ENCODE peak calls at places on chromosomes 3 and 15, in seven cellular contexts. G is colonic mucosa, I is uterus, V is IMR-90, T is mammary epithelial cell, Q is progenitor cell of endocrine pancreas, F is GM20000. B is an unnamed sample.
A peak's percentile ranks its signal among the peaks of the same experiment; 100 is the strongest.

GRCh38 chr15:65182538-65182937 is 2.6 kb downstream of the CLPX start:
- DNase-seq in G (no peak), I (no peak), V (no peak), T (no peak), Q (no peak), F (peak; percentile 24), B (no peak)

GRCh38 chr15:95857758-95858157 is 472.7 kb upstream of the NR2F2 start:
- DNase-seq in G (no peak), I (no peak), V (no peak), T (no peak), Q (no peak), F (no peak), B (no peak)

GRCh38 chr3:177483182-177483967 is 286.1 kb upstream of the TBL1XR1 start:
- DNase-seq in G (no peak), I (no peak), V (no peak), T (peak; percentile 91), Q (no peak), F (no peak), B (peak; percentile 4)

GRCh38 chr3:46087871-46088270 is 60.6 kb upstream of the XCR1 start:
- DNase-seq in G (no peak), I (no peak), V (peak; percentile 41), T (no peak), Q (no peak), F (peak; percentile 24), B (peak; percentile 23)

GRCh38 chr3:14625443-14625842 is 26.1 kb upstream of the CCDC174 start:
- DNase-seq in G (no peak), I (no peak), V (no peak), T (no peak), Q (no peak), F (no peak), B (no peak)

GRCh38 chr15:90037510-90037860 is 36.4 kb downstream of the ZNF710 start:
- DNase-seq in G (no peak), I (peak; percentile 9), V (peak; percentile 78), T (no peak), Q (no peak), F (no peak), B (no peak)

GRCh38 chr15:68982002-68982401 is 32.5 kb upstream of the NOX5 start:
- DNase-seq in G (no peak), I (no peak), V (no peak), T (no peak), Q (no peak), F (no peak), B (no peak)

GRCh38 chr3:54079314-54079713 is 43.0 kb upstream of the CACNA2D3 start:
- DNase-seq in G (no peak), I (no peak), V (no peak), T (no peak), Q (no peak), F (no peak), B (no peak)

GRCh38 chr3:38556640-38557358 is 60.7 kb downstream of the EXOG start:
- DNase-seq in G (no peak), I (no peak), V (no peak), T (no peak), Q (no peak), F (no peak), B (no peak)

GRCh38 chr3:34863485-34863884 is 775.8 kb upstream of the ARPP21 start:
- DNase-seq in G (no peak), I (no peak), V (no peak), T (no peak), Q (no peak), F (no peak), B (no peak)

GRCh38 chr15:63396546-63396939 is 14.9 kb upstream of the CA12 start:
- DNase-seq in G (peak; percentile 67), I (no peak), V (peak; percentile 24), T (no peak), Q (no peak), F (no peak), B (no peak)

GRCh38 chr15:40414816-40415215 is 9.2 kb downstream of the IVD start:
- DNase-seq in G (no peak), I (no peak), V (no peak), T (no peak), Q (no peak), F (no peak), B (no peak)

GRCh38 chr3:50316657-50317242 is 5.8 kb downstream of the HYAL2 start:
- DNase-seq in G (peak; percentile 92), I (peak; percentile 60), V (peak; percentile 28), T (peak; percentile 99), Q (no peak), F (no peak), B (peak; percentile 80)

GRCh38 chr3:53860196-53860595 is 13.8 kb downstream of the IL17RB start:
- DNase-seq in G (no peak), I (no peak), V (no peak), T (no peak), Q (no peak), F (no peak), B (no peak)

GRCh38 chr3:52800079-52800478 is 5.5 kb downstream of the ITIH3 start:
- DNase-seq in G (no peak), I (no peak), V (no peak), T (no peak), Q (no peak), F (no peak), B (no peak)

GRCh38 chr3:40971191-40972168 is 227.8 kb upstream of the CTNNB1 start:
- DNase-seq in G (peak; percentile 76), I (peak; percentile 92), V (peak; percentile 86), T (peak; percentile 99), Q (no peak), F (peak; percentile 78), B (peak; percentile 77)

GRCh38 chr3:4824948-4825325 is 154.3 kb upstream of the BHLHE40 start:
- DNase-seq in G (no peak), I (no peak), V (peak; percentile 60), T (peak; percentile 80), Q (no peak), F (no peak), B (no peak)

GRCh38 chr15:90512981-90513380 is 16.7 kb upstream of the CRTC3 start:
- DNase-seq in G (no peak), I (no peak), V (no peak), T (no peak), Q (no peak), F (no peak), B (no peak)

GRCh38 chr15:88704791-88705768 is 66.3 kb downstream of the ISG20 start:
- DNase-seq in G (peak; percentile 41), I (peak; percentile 58), V (no peak), T (no peak), Q (no peak), F (no peak), B (no peak)

GRCh38 chr15:51727141-51727897 is 10.1 kb downstream of the LYSMD2 start:
- DNase-seq in G (no peak), I (no peak), V (peak; percentile 60), T (no peak), Q (no peak), F (no peak), B (peak; percentile 52)
- TF ChIP-seq CTCF in G (no peak), I (no peak), V (peak; percentile 41), T (peak; percentile 25), Q (peak; percentile 11), F (no peak), B (no peak)

GRCh38 chr15:52529289-52529929 is 729 bp upstream of the MYO5A start:
- DNase-seq in G (peak; percentile 23), I (peak; percentile 17), V (no peak), T (no peak), Q (no peak), F (peak; percentile 46), B (peak; percentile 37)

GRCh38 chr15:52527196-52527897 is 1.3 kb downstream of the MYO5A start:
- DNase-seq in G (no peak), I (no peak), V (no peak), T (no peak), Q (no peak), F (no peak), B (no peak)

GRCh38 chr15:52529940-52530339 is 1.3 kb upstream of the MYO5A start:
- DNase-seq in G (no peak), I (no peak), V (no peak), T (no peak), Q (no peak), F (no peak), B (no peak)

GRCh38 chr15:52527898-52528464 is 699 bp downstream of the MYO5A start:
- DNase-seq in G (peak; percentile 19), I (peak; percentile 25), V (peak; percentile 33), T (peak; percentile 51), Q (no peak), F (peak; percentile 56), B (peak; percentile 63)

GRCh38 chr15:52528465-52529288 is at the start of gene MYO5A:
- DNase-seq in G (peak; percentile 60), I (peak; percentile 61), V (peak; percentile 71), T (peak; percentile 76), Q (peak; percentile 65), F (peak; percentile 93), B (peak; percentile 83)
- TF ChIP-seq CTCF in G (no peak), I (no peak), V (peak; percentile 27), T (no peak), Q (peak; percentile 7), F (no peak), B (no peak)

GRCh38 chr3:142931222-142931621 is 32.3 kb downstream of the PAQR9 start:
- DNase-seq in G (no peak), I (no peak), V (no peak), T (no peak), Q (no peak), F (no peak), B (peak; percentile 48)

GRCh38 chr3:142926368-142926944 is 37.0 kb downstream of the PAQR9 start:
- DNase-seq in G (no peak), I (no peak), V (no peak), T (no peak), Q (no peak), F (no peak), B (no peak)

GRCh38 chr3:142930510-142930909 is 33.0 kb downstream of the PAQR9 start:
- DNase-seq in G (no peak), I (no peak), V (no peak), T (no peak), Q (no peak), F (no peak), B (no peak)

GRCh38 chr3:142929890-142930289 is 33.6 kb downstream of the PAQR9 start:
- DNase-seq in G (no peak), I (no peak), V (no peak), T (no peak), Q (no peak), F (no peak), B (no peak)

DNA sequence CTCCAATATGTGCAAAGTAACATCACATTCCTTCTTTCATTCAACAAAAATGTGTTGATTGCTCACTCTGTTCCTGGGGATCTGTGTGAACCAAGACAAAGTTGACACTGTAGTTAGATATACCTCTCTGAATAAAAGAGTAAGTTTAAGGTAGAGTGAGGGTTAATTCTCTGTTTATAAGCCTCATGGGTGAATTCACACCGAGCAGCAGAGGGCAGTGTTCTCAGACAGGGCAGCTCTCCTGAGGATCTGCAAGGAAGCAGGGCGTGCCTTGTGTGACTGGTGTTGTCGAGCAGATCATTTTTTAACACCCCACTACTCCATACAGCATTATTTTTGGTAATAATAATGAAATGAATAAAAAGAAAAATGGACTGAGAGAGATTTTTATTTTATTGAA is 34.4 kb downstream of the PAQR9 start:
- DNase-seq in G (peak; percentile 57), I (no peak), V (peak; percentile 61), T (peak; percentile 58), Q (no peak), F (peak; percentile 56), B (peak; percentile 69)
- TF ChIP-seq CTCF in G (peak; percentile 59), I (no peak), V (peak; percentile 57), T (peak; percentile 80), Q (peak; percentile 36), F (peak; percentile 19), B (peak; percentile 53)

GRCh38 chr3:186640473-186640818 is 247 bp downstream of the FETUB start:
- DNase-seq in G (no peak), I (no peak), V (no peak), T (peak; percentile 98), Q (no peak), F (no peak), B (no peak)
- TF ChIP-seq CTCF in G (no peak), I (no peak), V (no peak), T (no peak), Q (no peak), F (no peak), B (no peak)

B was measured in activated CD8-positive, alpha-beta T cell treated with anti-CD3 and anti-CD28 coated beads for 36 hours.